ENCODE peak calls at places on chromosome 16, in ten cellular contexts. E is ascending aorta, W is heart left ventricle, Y is right atrium auricular region, B is ovary, Z is brain microvascular endothelial cell, R is tibial nerve, G is fibroblast of lung, A is IMR-90, I is psoas muscle. M is an unnamed sample. For H3K36me3, the result is how much of the 10 kb centered on the place peaks cover.

GRCh38 chr16:81928975-81929374 is 82.3 kb downstream of the SDR42E1 start:
- DNase-seq in G (no peak), W (no peak), B (no peak), Z (no peak), R (no peak), Y (no peak), E (no peak), A (no peak), I (no peak), M (no peak)

GRCh38 chr16:19014456-19014855 is 30.7 kb downstream of the TMC7 start:
- DNase-seq in E (no peak), G (no peak), Y (no peak), Z (no peak), R (no peak), A (no peak), B (no peak), I (no peak), W (peak), M (no peak)

GRCh38 chr16:9096416-9096952 is 5.0 kb downstream of the HAPSTR1 start:
- DNase-seq in G (no peak), R (no peak), B (no peak), A (no peak), W (no peak), Z (no peak), I (no peak), E (no peak), Y (no peak), M (no peak)

GRCh38 chr16:46709464-46709863 is 20.0 kb downstream of the ORC6 start:
- DNase-seq in G (no peak), B (no peak), Z (no peak), Y (no peak), W (no peak), E (no peak), R (no peak), I (no peak), A (no peak), M (no peak)

GRCh38 chr16:47204736-47205499 is 61.2 kb upstream of the NETO2 start:
- DNase-seq in E (no peak), W (no peak), G (no peak), Y (no peak), R (no peak), A (no peak), I (no peak), Z (no peak), B (no peak), M (no peak)

GRCh38 chr16:85557083-85557975 is 55.8 kb upstream of the GSE1 start:
- DNase-seq in Y (no peak), G (no peak), B (peak), R (no peak), E (no peak), Z (no peak), W (no peak), I (no peak), A (no peak), M (peak)

GRCh38 chr16:67547423-67548264 is 14.7 kb upstream of the CTCF start:
- DNase-seq in A (no peak), G (no peak), B (peak), R (no peak), I (no peak), Z (no peak), W (no peak), E (no peak), Y (no peak), M (peak)

GRCh38 chr16:543301-544164 is 16.0 kb downstream of the CAPN15 start:
- DNase-seq in R (no peak), G (no peak), A (no peak), E (no peak), Z (no peak), W (no peak), Y (no peak), I (no peak), B (no peak), M (no peak)

GRCh38 chr16:75109732-75110243 is 6.8 kb downstream of the LDHD start:
- DNase-seq in E (no peak), I (peak), Y (no peak), R (no peak), G (no peak), Z (no peak), A (no peak), W (peak), B (peak), M (peak)

GRCh38 chr16:54407596-54407995 is 121.0 kb upstream of the IRX3 start:
- DNase-seq in W (no peak), R (no peak), A (peak), Y (no peak), B (no peak), E (no peak), Z (peak), G (peak), I (no peak), M (no peak)

GRCh38 chr16:74448990-74449389 is 27.7 kb upstream of the CLEC18B start:
- DNase-seq in G (peak), W (peak), Z (peak), R (peak), B (peak), I (peak), E (peak), A (peak), Y (peak), M (peak)

GRCh38 chr16:35377142-35377541 is 1917.7 kb downstream of the TP53TG3F start:
- DNase-seq in R (no peak), B (no peak), I (no peak), Y (no peak), W (no peak), A (no peak), Z (no peak), G (no peak), E (no peak), M (no peak)

GRCh38 chr16:66903544-66904427 is 14.9 kb downstream of the CDH16 start:
- DNase-seq in R (no peak), Y (no peak), W (peak), A (no peak), G (no peak), Z (no peak), E (no peak), I (peak), B (no peak), M (no peak)

GRCh38 chr16:60318486-60318885 is 1584.4 kb upstream of the GOT2 start:
- DNase-seq in I (no peak), A (no peak), Y (no peak), E (no peak), B (no peak), R (no peak), G (no peak), W (no peak), Z (no peak), M (no peak)

GRCh38 chr16:76946879-76947278 is 244.1 kb upstream of the MON1B start:
- DNase-seq in G (peak), B (no peak), Z (peak), I (no peak), E (no peak), A (peak), R (no peak), Y (no peak), W (no peak), M (no peak)

GRCh38 chr16:50521246-50521900 is 26.8 kb upstream of the NKD1 start:
- DNase-seq in B (no peak), G (no peak), Y (no peak), I (no peak), Z (no peak), A (no peak), E (no peak), R (no peak), W (no peak), M (no peak)

GRCh38 chr16:23694707-23695373 is 16.2 kb downstream of the PLK1 start:
- DNase-seq in A (peak), W (no peak), Y (no peak), I (no peak), B (no peak), Z (peak), R (no peak), E (no peak), G (peak), M (no peak)

GRCh38 chr16:11306997-11307638 is 26.0 kb upstream of the PRM1 start:
- DNase-seq in W (no peak), Y (no peak), Z (no peak), B (no peak), A (no peak), G (no peak), R (no peak), I (no peak), E (no peak), M (no peak)

GRCh38 chr16:81551141-81551808 is 106.7 kb downstream of the CMIP start:
- DNase-seq in I (no peak), Z (peak), G (no peak), B (no peak), A (peak), E (no peak), W (no peak), Y (no peak), R (no peak), M (no peak)

GRCh38 chr16:23773339-23773738 is 18.5 kb downstream of the CHP2 start:
- DNase-seq in E (no peak), R (no peak), Y (no peak), I (no peak), Z (no peak), A (no peak), W (no peak), B (no peak), G (no peak), M (no peak)

GRCh38 chr16:63925221-63925620 is 1196.6 kb downstream of the CDH11 start:
- DNase-seq in R (no peak), W (no peak), G (no peak), I (no peak), A (no peak), E (no peak), Y (no peak), B (no peak), Z (no peak), M (no peak)

GRCh38 chr16:29988346-29989075 is 6.9 kb downstream of the HIRIP3 start:
- DNase-seq in Z (no peak), A (no peak), R (no peak), W (no peak), B (peak), I (no peak), Y (no peak), E (no peak), G (no peak), M (no peak)

GRCh38 chr16:28193530-28194423 is 18.0 kb downstream of the XPO6 start:
- DNase-seq in R (no peak), Z (peak), W (no peak), A (peak), B (no peak), G (peak), E (no peak), I (no peak), Y (no peak), M (no peak)

GRCh38 chr16:67177743-67178699 is 5.7 kb downstream of the MATCAP1 start:
- DNase-seq in B (peak), I (peak), R (no peak), A (peak), G (peak), E (no peak), W (no peak), Z (no peak), Y (no peak), M (peak)

GRCh38 chr16:6193718-6194117 is 1096.1 kb upstream of the EEF2KMT start:
- DNase-seq in Z (peak), A (no peak), E (no peak), I (no peak), B (no peak), G (no peak), R (no peak), W (no peak), Y (no peak), M (peak)

GRCh38 chr16:13014516-13014915 is 113.1 kb downstream of the SHISA9 start:
- DNase-seq in I (no peak), Z (no peak), R (no peak), W (no peak), A (no peak), Y (no peak), G (no peak), B (no peak), E (no peak), M (no peak)

GRCh38 chr16:66304151-66304550 is 62.3 kb upstream of the CDH5 start:
- DNase-seq in Z (no peak), G (no peak), R (no peak), W (no peak), A (no peak), I (no peak), E (no peak), Y (no peak), B (peak), M (no peak)

GRCh38 chr16:81863630-81864352 is 84.7 kb downstream of the PLCG2 start:
- DNase-seq in W (no peak), E (no peak), A (no peak), G (no peak), B (no peak), R (no peak), I (no peak), Z (no peak), Y (no peak), M (no peak)

GRCh38 chr16:10983175-10983558 is 38.8 kb downstream of the CLEC16A start:
- DNase-seq in Y (no peak), G (no peak), R (no peak), W (no peak), B (no peak), A (no peak), Z (no peak), I (no peak), E (no peak), M (peak)

GRCh38 chr16:12868169-12868568 is 33.2 kb upstream of the SHISA9 start:
- DNase-seq in A (no peak), Y (no peak), I (no peak), Z (no peak), B (no peak), W (no peak), G (no peak), E (no peak), R (no peak), M (no peak)

GRCh38 chr16:56910654-56911539 is 21.0 kb upstream of the HERPUD1 start:
- DNase-seq in W (peak), E (no peak), Y (peak), R (peak), G (peak), Z (peak), B (no peak), I (no peak), A (peak), M (no peak)

GRCh38 chr16:1014221-1014620 is 32.7 kb downstream of the SOX8 start:
- DNase-seq in Y (no peak), Z (no peak), W (no peak), B (no peak), I (no peak), E (no peak), A (no peak), R (no peak), G (no peak), M (no peak)

GRCh38 chr16:86227801-86228200 is 282.5 kb upstream of the FOXF1 start:
- DNase-seq in Y (no peak), I (no peak), R (no peak), Z (no peak), G (peak), W (no peak), A (peak), E (no peak), B (no peak), M (no peak)

GRCh38 chr16:85767569-85767968 is 16.7 kb upstream of the C16orf74 start:
- DNase-seq in Z (peak), I (no peak), E (no peak), B (no peak), A (peak), G (peak), Y (no peak), W (no peak), R (no peak), M (no peak)

GRCh38 chr16:11560701-11561439 is 25.8 kb downstream of the LITAF start:
- DNase-seq in G (peak), B (peak), I (peak), Z (no peak), W (peak), Y (no peak), A (no peak), R (peak), E (no peak), M (no peak)

DNA sequence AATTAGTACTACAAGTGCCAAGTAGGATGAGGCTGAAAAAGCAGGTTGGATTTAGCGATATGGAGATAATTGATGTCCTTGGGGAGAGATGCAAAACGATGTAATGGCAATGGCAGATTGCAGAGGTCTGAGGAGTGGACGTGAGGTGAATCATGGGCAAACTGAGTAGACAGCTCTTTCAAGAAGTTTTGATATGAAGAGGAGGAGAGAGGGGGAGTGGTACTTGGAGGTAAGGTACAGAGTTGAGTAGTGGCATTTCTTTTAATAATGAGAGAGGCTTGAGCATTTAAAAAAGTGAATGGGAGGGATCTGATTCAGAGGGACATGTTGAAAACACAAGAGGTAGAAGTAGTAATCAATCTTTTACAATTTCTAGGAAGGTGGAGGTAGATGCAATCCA is 17.7 kb upstream of the VPS4A start:
- DNase-seq in A (no peak), W (peak), I (no peak), Z (no peak), Y (no peak), R (no peak), G (no peak), E (no peak), B (no peak), M (no peak)
- H3K27ac ChIP-seq in A (no peak), W (no peak), I (no peak), Z (no peak), Y (no peak), R (no peak), G (no peak), E (no peak), B (no peak), M (no peak)

GRCh38 chr16:89689142-89689541 is 2.7 kb downstream of the CDK10 start:
- DNase-seq in W (no peak), G (no peak), E (no peak), Z (no peak), A (no peak), I (no peak), B (no peak), Y (no peak), R (no peak), M (no peak)
- H3K36me3 ChIP-seq in W (under half), G (under half), E (under half), Z (under half), A (under half), I (under half), B (under half), Y (under half), R (under half), M (under half)

GRCh38 chr16:70703041-70703834 is 17.4 kb upstream of the MTSS2 start:
- DNase-seq in I (peak), G (peak), Y (peak), R (no peak), Z (peak), W (no peak), E (peak), B (peak), A (peak), M (no peak)
- TF ChIP-seq CTCF in I (peak), G (peak), Y (no peak), R (peak), Z (peak), W (peak), E (peak), B (no peak), A (peak), M (no peak)

GRCh38 chr16:26595199-26595598 is 471.5 kb upstream of the C16orf82 start:
- DNase-seq in I (no peak), E (no peak), G (no peak), B (no peak), A (no peak), Z (no peak), R (no peak), Y (no peak), W (no peak), M (no peak)

GRCh38 chr16:26599786-26600107 is 467.0 kb upstream of the C16orf82 start:
- DNase-seq in I (no peak), E (no peak), A (no peak), W (no peak), B (no peak), Y (no peak), G (no peak), Z (peak), R (no peak), M (no peak)

GRCh38 chr16:26594666-26595065 is 472.1 kb upstream of the C16orf82 start:
- DNase-seq in B (no peak), W (no peak), R (no peak), G (no peak), Z (peak), I (no peak), Y (no peak), A (no peak), E (no peak), M (no peak)

GRCh38 chr16:26598061-26598460 is 468.7 kb upstream of the C16orf82 start:
- DNase-seq in E (no peak), W (no peak), B (no peak), Z (peak), I (no peak), Y (no peak), G (no peak), R (no peak), A (no peak), M (no peak)

DNA sequence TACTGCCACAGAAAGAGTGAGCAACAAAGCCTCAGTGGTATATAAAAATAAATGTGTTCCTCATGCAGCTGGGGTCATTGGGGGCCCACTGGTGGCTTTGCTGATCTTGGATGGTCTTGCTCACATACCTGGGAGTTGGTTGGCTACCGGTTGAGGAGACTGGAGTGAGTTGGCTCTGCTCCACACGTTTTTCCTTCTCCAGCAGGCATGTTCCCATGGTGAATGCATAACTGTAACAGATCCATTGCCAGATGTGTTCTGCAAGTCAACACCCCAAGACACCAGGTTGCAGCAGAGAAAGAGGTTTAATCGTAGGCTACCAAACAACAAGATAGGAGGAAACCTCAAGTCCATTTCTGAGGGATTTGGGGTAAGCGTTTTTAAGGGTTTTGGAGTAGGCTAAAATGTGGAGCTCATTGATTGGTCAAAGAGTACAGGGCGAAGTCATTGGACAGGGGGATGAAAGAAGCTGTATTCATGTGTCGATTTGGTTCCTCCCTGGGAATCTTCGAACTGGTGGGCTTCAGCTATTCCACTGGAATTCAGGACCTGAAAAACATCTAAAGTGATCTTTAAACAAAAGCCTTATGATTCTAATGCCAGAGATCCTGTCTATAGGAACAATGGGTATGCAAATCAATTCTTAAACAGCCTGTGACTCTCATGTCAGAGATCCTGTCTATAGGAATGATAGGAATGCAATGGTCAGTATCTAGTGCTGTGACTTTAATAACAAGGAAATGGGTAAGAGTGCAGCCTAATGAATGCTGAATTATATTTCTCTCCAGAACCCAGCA is 467.5 kb upstream of the C16orf82 start:
- DNase-seq in Y (no peak), R (no peak), I (no peak), Z (no peak), G (no peak), A (no peak), W (no peak), B (no peak), E (no peak), M (no peak)
- H3K27ac ChIP-seq in Y (no peak), R (no peak), I (no peak), Z (no peak), G (no peak), A (no peak), W (no peak), B (no peak), E (no peak), M (no peak)

GRCh38 chr16:15770512-15770911 is 86.3 kb downstream of the MYH11 start:
- DNase-seq in A (peak), Z (peak), G (peak), R (no peak), W (no peak), B (no peak), I (peak), E (no peak), Y (no peak), M (no peak)
- H3K36me3 ChIP-seq in A (under half), Z (under half), G (under half), R (under half), W (under half), B (under half), I (under half), E (half or more), Y (under half), M (under half)

DNA sequence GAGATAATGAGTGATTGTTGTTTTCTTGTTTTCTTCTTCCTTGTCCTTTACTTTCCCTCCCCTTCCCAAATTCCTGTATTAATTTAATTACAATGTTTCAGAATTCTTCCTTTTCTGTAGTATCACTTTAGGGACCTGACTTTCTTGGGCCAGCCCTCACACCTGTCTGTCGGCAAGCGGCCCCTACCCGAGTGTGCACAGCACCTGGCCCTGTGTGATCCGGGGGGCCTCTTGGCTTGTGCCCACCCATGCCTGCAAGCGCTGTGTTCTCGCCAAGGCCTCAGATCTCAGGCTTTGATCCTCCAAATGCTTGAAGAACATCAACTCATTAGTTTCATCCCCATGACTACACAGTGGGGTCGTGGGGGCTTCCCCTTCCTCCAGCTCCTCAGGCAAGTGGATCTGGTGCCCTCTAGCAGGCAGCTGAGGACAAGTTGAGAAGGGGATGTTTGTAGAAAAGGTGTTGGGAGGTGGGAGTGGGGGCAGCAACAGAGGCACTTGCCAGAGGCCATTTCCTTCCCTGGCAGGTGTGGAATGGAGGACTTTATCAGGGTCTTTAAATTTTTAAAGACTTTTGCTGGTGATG is 15.7 kb upstream of the CDH3 start:
- DNase-seq in A (no peak), Z (no peak), I (no peak), B (no peak), G (no peak), W (no peak), Y (no peak), R (no peak), E (no peak), M (no peak)
- TF ChIP-seq CTCF in A (no peak), Z (no peak), I (no peak), B (no peak), G (no peak), W (no peak), Y (no peak), R (no peak), E (no peak), M (no peak)

M was measured in colonic mucosa.